ENCODE peak calls at places on chromosomes 13 and 19, in five cellular contexts. X is cardiac fibroblast, H is AG10803, E is neural progenitor cell, W is MM.1S. G is an unnamed sample.

GRCh38 chr13:80072231-80072630 is 268.7 kb downstream of the SPRY2 start:
- DNase-seq in X (no peak), H (no peak), E (no peak), W (no peak), G (no peak)

GRCh38 chr13:77741587-77741972 is 44.1 kb downstream of the SLAIN1 start:
- DNase-seq in X (no peak), H (no peak), E (no peak), W (no peak), G (no peak)

GRCh38 chr19:55258476-55258827 is 365 bp downstream of the PPP6R1 start:
- DNase-seq in X (no peak), H (no peak), E (peak), W (peak), G (no peak)

GRCh38 chr19:18650468-18651001 is 13.7 kb downstream of the KLHL26 start:
- DNase-seq in X (peak), H (peak), E (peak), W (no peak), G (no peak)

GRCh38 chr13:84362777-84363176 is 480.5 kb upstream of the SLITRK1 start:
- DNase-seq in X (peak), H (peak), E (no peak), W (no peak), G (no peak)

GRCh38 chr19:5178841-5179625 is 161.6 kb downstream of the PTPRS start:
- DNase-seq in X (no peak), H (no peak), E (no peak), W (no peak), G (no peak)

GRCh38 chr13:44306401-44307192 is 67.0 kb upstream of the SERP2 start:
- DNase-seq in X (peak), H (peak), E (peak), W (no peak), G (no peak)

GRCh38 chr19:45601115-45601514 is 897 bp downstream of the GPR4 start:
- DNase-seq in X (no peak), H (no peak), E (no peak), W (no peak), G (no peak)

GRCh38 chr13:24997367-24997967 is 98.5 kb upstream of the PABPC3 start:
- DNase-seq in X (peak), H (peak), E (peak), W (peak), G (no peak)

GRCh38 chr13:101903890-101904289 is 451.4 kb downstream of the ITGBL1 start:
- DNase-seq in X (no peak), H (no peak), E (no peak), W (no peak), G (no peak)

GRCh38 chr19:35752746-35753350 is 4.0 kb downstream of the HSPB6 start:
- DNase-seq in X (no peak), H (no peak), E (no peak), W (no peak), G (no peak)

GRCh38 chr13:92739306-92739818 is 487.2 kb upstream of the GPC6 start:
- DNase-seq in X (no peak), H (no peak), E (no peak), W (no peak), G (no peak)

GRCh38 chr19:33601583-33601982 is 20.2 kb upstream of the CHST8 start:
- DNase-seq in X (no peak), H (no peak), E (no peak), W (no peak), G (no peak)

GRCh38 chr19:33345163-33345562 is 28.3 kb upstream of the CEBPG start:
- DNase-seq in X (no peak), H (no peak), E (no peak), W (no peak), G (no peak)

GRCh38 chr13:111953546-111954178 is 113.3 kb upstream of the SOX1 start:
- DNase-seq in X (no peak), H (no peak), E (no peak), W (no peak), G (no peak)

GRCh38 chr13:62387642-62388041 is 972.0 kb upstream of the PCDH20 start:
- DNase-seq in X (no peak), H (no peak), E (peak), W (no peak), G (no peak)

GRCh38 chr19:55251296-55252081 is 7.3 kb downstream of the PPP6R1 start:
- DNase-seq in X (peak), H (no peak), E (no peak), W (no peak), G (no peak)

GRCh38 chr13:112740502-112741131 is 50.8 kb downstream of the ATP11A start:
- DNase-seq in X (peak), H (peak), E (no peak), W (no peak), G (no peak)

GRCh38 chr13:110017379-110017778 is 231.0 kb upstream of the IRS2 start:
- DNase-seq in X (peak), H (peak), E (no peak), W (no peak), G (no peak)

GRCh38 chr19:5154129-5154798 is 185.4 kb downstream of the KDM4B start:
- DNase-seq in X (peak), H (no peak), E (peak), W (peak), G (no peak)

GRCh38 chr19:7654401-7654800 is 14.4 kb upstream of the RETN start:
- DNase-seq in X (no peak), H (peak), E (no peak), W (no peak), G (no peak)

GRCh38 chr19:56217039-56217949 is 15.2 kb downstream of the ZSCAN5C start:
- DNase-seq in X (peak), H (peak), E (peak), W (no peak), G (peak)

GRCh38 chr19:12786149-12786870 is 5.0 kb upstream of the JUNB start:
- DNase-seq in X (no peak), H (no peak), E (no peak), W (no peak), G (peak)

GRCh38 chr19:46955114-46955812 is 64.4 kb upstream of the NPAS1 start:
- DNase-seq in X (peak), H (no peak), E (no peak), W (peak), G (no peak)

GRCh38 chr13:59247166-59247565 is 916.6 kb downstream of the DIAPH3 start:
- DNase-seq in X (peak), H (no peak), E (no peak), W (no peak), G (no peak)

GRCh38 chr13:40494932-40495619 is 171.4 kb downstream of the FOXO1 start:
- DNase-seq in X (no peak), H (no peak), E (no peak), W (no peak), G (no peak)

GRCh38 chr13:110617326-110618072 is 2.2 kb downstream of the NAXD start:
- DNase-seq in X (peak), H (peak), E (no peak), W (no peak), G (no peak)

GRCh38 chr13:20349564-20350379 is 117.7 kb upstream of the GJB6 start:
- DNase-seq in X (no peak), H (no peak), E (peak), W (no peak), G (no peak)

GRCh38 chr13:110236831-110237261 is 70.1 kb downstream of the COL4A1 start:
- DNase-seq in X (no peak), H (no peak), E (no peak), W (no peak), G (no peak)

GRCh38 chr13:74930402-74931165 is 551.4 kb downstream of the TBC1D4 start:
- DNase-seq in X (peak), H (peak), E (no peak), W (no peak), G (peak)

DNA sequence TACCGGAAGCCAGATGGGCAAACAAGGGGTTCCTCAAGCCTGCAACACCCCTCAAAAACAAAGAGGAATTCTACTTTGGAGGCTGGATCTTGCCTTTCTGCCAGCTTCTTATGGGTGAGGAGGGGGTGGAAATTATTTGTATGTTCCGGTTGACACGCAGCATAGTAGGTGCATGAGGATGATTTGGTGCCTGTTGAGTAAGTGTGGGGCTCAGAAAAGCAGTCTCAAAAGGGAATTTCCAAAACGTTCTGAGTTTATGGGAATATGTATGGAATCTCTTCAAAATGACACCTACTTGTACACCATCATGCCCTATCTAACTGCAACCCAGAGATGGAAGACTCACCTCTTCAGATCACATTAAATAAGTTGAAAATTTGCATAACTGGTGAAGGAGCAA is 3.0 kb upstream of the TECR start:
- DNase-seq in X (no peak), H (no peak), E (no peak), W (no peak), G (no peak)
- H3K4me3 ChIP-seq in X (no peak), H (no peak), E (no peak), W (no peak), G (no peak)

GRCh38 chr13:91347212-91347995 is at the start of gene MIR17HG:
- DNase-seq in X (peak), H (peak), E (peak), W (peak), G (peak)

GRCh38 chr13:91348906-91349435 is 1.5 kb downstream of the MIR17HG start:
- DNase-seq in X (peak), H (peak), E (peak), W (peak), G (peak)

GRCh38 chr13:91346848-91347211 is 657 bp upstream of the MIR17HG start:
- DNase-seq in X (peak), H (no peak), E (peak), W (peak), G (peak)

GRCh38 chr13:91349992-91350911 is 2.8 kb downstream of the MIR17HG start:
- DNase-seq in X (no peak), H (no peak), E (no peak), W (no peak), G (no peak)

DNA sequence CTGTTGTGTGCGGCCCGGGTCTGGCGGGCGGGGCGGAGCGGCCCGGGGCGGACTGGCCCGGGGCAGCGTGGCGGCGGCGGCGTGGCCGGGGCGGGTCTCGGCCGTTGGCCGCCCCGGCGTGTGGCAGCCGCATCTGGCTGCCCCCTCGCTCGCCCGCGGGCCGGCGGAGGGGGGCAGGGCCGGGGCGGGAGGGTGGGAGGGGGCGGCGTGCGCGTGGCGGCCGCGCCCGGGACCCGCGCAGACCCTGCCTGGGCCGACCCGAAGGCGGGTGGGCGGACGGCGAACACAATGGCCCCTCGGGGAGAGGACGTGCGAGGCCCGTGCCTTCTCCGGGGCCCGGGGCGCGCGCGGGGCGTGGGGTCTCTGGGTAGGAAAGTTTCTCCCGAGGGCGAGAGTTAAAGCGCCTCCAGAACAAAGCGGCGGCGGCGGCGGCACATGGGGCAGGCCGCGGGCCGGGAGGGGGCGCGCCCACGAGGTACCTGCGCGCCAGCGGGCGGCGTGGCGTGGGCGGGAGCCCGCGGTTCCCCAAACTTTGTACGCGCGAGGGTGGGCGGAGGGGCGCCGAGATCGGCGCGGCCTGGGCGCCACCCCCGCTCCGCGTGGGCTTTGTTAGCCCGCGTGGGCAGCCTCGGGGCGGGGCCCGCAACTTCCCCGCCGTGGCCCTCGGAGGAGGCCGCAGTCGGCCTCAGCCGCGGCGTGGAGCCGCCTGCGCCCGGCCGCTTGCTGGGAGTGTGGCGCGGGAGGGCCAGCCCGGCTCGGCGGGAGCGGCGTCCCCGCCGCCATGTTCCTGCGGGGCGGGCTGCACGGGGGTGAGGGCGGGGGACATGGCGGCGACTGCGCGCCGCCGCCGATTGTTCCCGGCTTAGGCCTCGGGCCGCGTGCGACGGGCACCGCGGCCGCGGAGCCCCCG is 764 bp downstream of the MIR17HG start:
- DNase-seq in X (peak), H (peak), E (peak), W (peak), G (no peak)
- TF ChIP-seq CTCF in X (no peak), H (no peak), E (peak), W (no peak), G (no peak)

GRCh38 chr19:48363810-48364563 is at the start of the genes SYNGR4 and TMEM143:
- DNase-seq in X (peak), H (peak), E (peak), W (peak), G (peak)

GRCh38 chr19:48363500-48363809 is 285 bp downstream of the TMEM143 start:
- DNase-seq in X (no peak), H (no peak), E (no peak), W (no peak), G (no peak)

GRCh38 chr19:48362716-48363499 is 832 bp downstream of the TMEM143 start:
- DNase-seq in X (peak), H (peak), E (peak), W (peak), G (peak)

GRCh38 chr19:48365602-48366001 is 1.4 kb downstream of the SYNGR4 start:
- DNase-seq in X (no peak), H (no peak), E (no peak), W (no peak), G (no peak)

GRCh38 chr19:48364564-48365363 is 597 bp downstream of the SYNGR4 start:
- DNase-seq in X (no peak), H (no peak), E (no peak), W (no peak), G (no peak)
- H3K4me3 ChIP-seq in X (peak), H (peak), E (no peak), W (peak), G (peak)

GRCh38 chr19:1260749-1261511 is 8.2 kb upstream of the CIRBP start:
- DNase-seq in X (peak), H (peak), E (peak), W (peak), G (peak)

GRCh38 chr19:1261863-1262686 is 7.1 kb upstream of the CIRBP start:
- DNase-seq in X (peak), H (peak), E (peak), W (no peak), G (no peak)

GRCh38 chr19:1262687-1263123 is 6.4 kb upstream of the CIRBP start:
- DNase-seq in X (no peak), H (no peak), E (peak), W (no peak), G (no peak)

GRCh38 chr19:1259873-1260748 is 9.0 kb upstream of the CIRBP start:
- DNase-seq in X (peak), H (no peak), E (peak), W (no peak), G (peak)

GRCh38 chr19:1261512-1261862 is 7.6 kb upstream of the CIRBP start:
- DNase-seq in X (no peak), H (no peak), E (peak), W (no peak), G (peak)
- TF ChIP-seq CTCF in X (peak), H (no peak), E (peak), W (peak), G (peak)

GRCh38 chr13:70108276-70108845 is at the start of gene KLHL1:
- DNase-seq in X (no peak), H (no peak), E (peak), W (no peak), G (no peak)
- H3K4me3 ChIP-seq in X (no peak), H (no peak), E (peak), W (no peak), G (no peak)

DNA sequence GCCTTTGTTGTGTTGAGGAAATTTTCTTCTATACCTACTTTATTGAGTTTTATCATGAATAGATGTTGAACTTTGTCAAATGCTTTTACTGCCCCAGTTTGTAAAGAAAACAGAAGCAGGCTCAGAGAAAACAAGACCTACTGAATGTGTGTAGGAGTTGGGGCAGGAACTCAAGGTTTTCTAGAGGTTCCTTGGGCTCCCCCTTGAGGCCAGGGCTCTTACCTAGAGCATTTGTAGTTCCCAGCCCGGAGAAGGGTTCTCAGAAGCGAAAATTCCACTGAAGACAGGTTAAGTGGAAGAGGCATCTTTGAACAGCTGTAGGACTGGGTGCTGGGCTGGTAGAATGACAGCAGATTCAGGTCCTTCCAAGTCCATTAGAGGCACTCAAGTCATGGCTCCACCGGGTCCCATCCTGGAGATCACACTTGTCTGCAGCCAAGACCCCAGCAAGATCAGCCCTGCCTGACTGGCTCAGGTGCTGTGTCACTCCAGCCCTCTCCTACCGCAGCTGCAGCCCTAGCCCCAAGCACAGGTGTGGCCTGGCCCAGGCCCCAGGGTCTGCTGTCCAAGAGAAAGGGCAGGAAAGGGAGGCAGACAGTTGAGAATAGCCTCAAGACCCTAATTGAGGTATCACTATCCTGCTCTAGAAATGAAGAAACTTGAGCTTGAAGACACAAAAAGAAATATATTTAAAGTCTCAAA is 425.5 kb downstream of the PCDH20 start:
- DNase-seq in X (peak), H (no peak), E (peak), W (no peak), G (no peak)
- TF ChIP-seq CTCF in X (no peak), H (no peak), E (peak), W (peak), G (peak)

GRCh38 chr19:10113592-10113963 is 2.1 kb downstream of the P2RY11 start:
- DNase-seq in X (peak), H (no peak), E (no peak), W (no peak), G (peak)

GRCh38 chr19:10112037-10112751 is 701 bp downstream of the P2RY11 start:
- DNase-seq in X (peak), H (peak), E (no peak), W (peak), G (peak)

GRCh38 chr19:10111405-10111811 is at the start of gene P2RY11:
- DNase-seq in X (no peak), H (no peak), E (no peak), W (no peak), G (peak)

GRCh38 chr19:10113964-10114650 is 2.6 kb downstream of the P2RY11 start:
- DNase-seq in X (no peak), H (no peak), E (no peak), W (no peak), G (peak)

GRCh38 chr19:10112895-10113591 is 1.6 kb downstream of the P2RY11 start:
- DNase-seq in X (peak), H (peak), E (peak), W (peak), G (peak)
- H3K4me3 ChIP-seq in X (no peak), H (no peak), E (no peak), W (no peak), G (no peak)

DNA sequence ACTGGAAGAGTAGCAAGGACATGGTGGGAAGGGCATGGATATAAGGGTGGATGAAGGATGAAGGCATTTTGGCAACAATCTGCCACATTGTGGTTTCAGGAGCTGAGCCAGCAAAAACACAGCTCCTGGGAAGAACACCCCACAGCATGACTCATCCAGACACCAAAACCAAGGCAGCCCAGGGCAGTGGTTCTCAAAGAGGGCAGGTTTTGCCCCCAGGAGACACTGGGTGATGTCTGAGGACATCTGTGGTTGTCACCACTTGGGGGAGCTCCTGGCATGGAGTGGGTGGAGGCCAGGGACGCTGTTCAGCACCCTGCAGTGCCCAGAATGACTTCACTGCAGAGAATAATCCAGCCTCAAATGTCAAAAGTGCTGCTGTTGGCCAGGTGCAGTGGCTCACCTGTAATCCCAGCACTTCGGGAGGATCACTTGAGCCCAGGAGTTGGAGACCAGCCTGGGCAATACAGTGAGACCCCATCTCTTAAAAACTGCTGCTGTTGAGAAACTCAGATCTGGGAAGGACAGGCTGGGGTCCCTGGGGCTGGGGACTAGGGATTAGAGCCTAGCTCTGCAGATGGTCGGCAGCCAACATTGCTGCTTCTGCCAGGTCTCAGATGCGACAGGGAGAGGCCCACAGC is 16.1 kb downstream of the ZFR2 start:
- DNase-seq in X (peak), H (peak), E (no peak), W (peak), G (no peak)
- TF ChIP-seq CTCF in X (peak), H (peak), E (no peak), W (peak), G (peak)

DNA sequence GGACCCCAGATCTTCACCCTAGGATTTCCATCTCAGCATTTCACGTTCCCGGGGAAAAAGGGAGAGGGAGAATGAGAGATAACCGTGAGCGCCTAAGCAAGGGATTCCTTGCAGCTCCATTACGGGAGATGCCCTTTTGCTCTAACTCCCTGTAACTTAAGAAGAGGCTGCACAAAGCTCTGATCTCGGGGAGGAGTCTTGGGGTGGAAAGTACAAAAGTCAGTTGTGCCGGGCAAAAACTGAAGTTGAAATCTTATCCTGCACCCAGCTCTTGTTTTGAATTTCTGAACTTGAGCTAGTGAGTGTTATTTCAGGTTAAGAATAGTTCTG is 256.4 kb upstream of the SOX21 start:
- DNase-seq in X (no peak), H (no peak), E (no peak), W (no peak), G (no peak)
- H3K4me3 ChIP-seq in X (peak), H (peak), E (peak), W (no peak), G (no peak)

G was measured in GM06990.